ENCODE peak calls at places on chromosomes 5 and 9, in five cellular contexts. P, O, U, D and Y are unnamed samples.

GRCh38 chr5:34712565-34712964 is 56.4 kb downstream of the RAI14 start:
- DNase-seq in P (no peak), O (no peak), U (no peak), D (no peak), Y (no peak)

GRCh38 chr5:91018712-91019371 is 364.3 kb downstream of the ARRDC3 start:
- DNase-seq in P (no peak), O (no peak), U (no peak), D (peak), Y (peak)

GRCh38 chr5:81852277-81853004 is 101.5 kb upstream of the SSBP2 start:
- DNase-seq in P (peak), O (peak), U (peak), D (peak), Y (no peak)

GRCh38 chr9:111362526-111362925 is 32.5 kb upstream of the OR2K2 start:
- DNase-seq in P (no peak), O (no peak), U (no peak), D (no peak), Y (peak)

GRCh38 chr9:71364196-71364955 is 243.0 kb upstream of the TRPM3 start:
- DNase-seq in P (no peak), O (no peak), U (no peak), D (no peak), Y (peak)

GRCh38 chr5:69293882-69294281 is 38.7 kb downstream of the CCDC125 start:
- DNase-seq in P (no peak), O (no peak), U (no peak), D (no peak), Y (peak)

GRCh38 chr5:72307968-72308852 is 11.8 kb downstream of the MRPS27 start:
- DNase-seq in P (peak), O (peak), U (peak), D (peak), Y (peak)

GRCh38 chr9:81534138-81534865 is 155.0 kb downstream of the TLE1 start:
- DNase-seq in P (no peak), O (no peak), U (no peak), D (peak), Y (no peak)

GRCh38 chr9:16213781-16214515 is 656.5 kb downstream of the BNC2 start:
- DNase-seq in P (no peak), O (no peak), U (no peak), D (no peak), Y (no peak)

GRCh38 chr9:18890372-18890771 is 142.6 kb downstream of the SAXO1 start:
- DNase-seq in P (no peak), O (no peak), U (no peak), D (no peak), Y (no peak)

GRCh38 chr5:96425436-96425835 is 7.6 kb downstream of the PCSK1 start:
- DNase-seq in P (no peak), O (no peak), U (no peak), D (no peak), Y (no peak)

GRCh38 chr5:158756873-158757272 is 342.8 kb downstream of the EBF1 start:
- DNase-seq in P (peak), O (no peak), U (no peak), D (no peak), Y (no peak)

GRCh38 chr5:174585472-174585871 is 138.9 kb upstream of the MSX2 start:
- DNase-seq in P (no peak), O (no peak), U (no peak), D (no peak), Y (no peak)

GRCh38 chr5:135883026-135883425 is 12.6 kb downstream of the IL9 start:
- DNase-seq in P (no peak), O (no peak), U (no peak), D (no peak), Y (no peak)

GRCh38 chr9:135835131-135835530 is 72.2 kb downstream of the CAMSAP1 start:
- DNase-seq in P (no peak), O (no peak), U (no peak), D (no peak), Y (no peak)

GRCh38 chr5:9621379-9621903 is 8.7 kb downstream of the TAS2R1 start:
- DNase-seq in P (no peak), O (no peak), U (no peak), D (peak), Y (peak)

GRCh38 chr5:9617191-9617590 is 13.0 kb downstream of the TAS2R1 start:
- DNase-seq in P (no peak), O (no peak), U (no peak), D (peak), Y (no peak)

GRCh38 chr5:9617739-9618504 is 12.2 kb downstream of the TAS2R1 start:
- DNase-seq in P (no peak), O (no peak), U (no peak), D (peak), Y (no peak)

GRCh38 chr5:9622891-9623547 is 7.1 kb downstream of the TAS2R1 start:
- DNase-seq in P (no peak), O (no peak), U (no peak), D (peak), Y (no peak)

DNA sequence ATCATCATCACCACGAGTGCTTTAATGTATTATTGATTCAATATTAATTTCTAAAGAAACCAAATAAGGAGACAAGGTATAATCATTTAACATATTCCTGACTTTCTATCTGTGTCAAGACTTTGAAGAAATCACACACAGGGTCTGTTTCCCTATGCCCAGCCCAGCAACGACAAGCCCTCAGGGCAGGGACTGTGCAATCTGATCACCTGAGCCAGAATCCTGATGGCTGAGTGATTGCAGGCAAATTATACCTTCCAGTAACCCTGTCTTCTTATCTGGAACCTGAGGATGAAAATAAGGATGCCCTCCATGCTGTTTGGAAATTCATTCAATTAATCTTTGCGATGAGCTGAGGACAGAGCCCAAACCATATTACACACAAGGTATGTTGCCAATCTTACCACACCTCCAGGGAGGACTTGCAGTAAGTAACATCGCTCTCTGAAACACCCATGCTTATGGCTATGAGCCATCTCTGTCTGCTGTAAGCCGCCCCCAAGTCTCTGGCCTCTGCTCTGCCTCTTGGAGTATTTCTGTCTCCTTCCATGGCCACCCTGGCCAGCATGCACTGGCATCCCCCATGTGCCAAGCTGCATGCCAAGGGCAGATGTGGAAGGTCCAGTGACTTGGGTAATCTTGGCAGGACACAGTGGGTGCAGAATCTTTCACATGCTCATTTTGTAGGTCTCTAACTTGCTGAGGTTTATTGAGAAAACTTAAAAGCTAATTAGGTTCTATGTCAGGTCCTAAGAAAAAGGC is 10.6 kb downstream of the TAS2R1 start:
- DNase-seq in P (no peak), O (no peak), U (no peak), D (no peak), Y (peak)
- H3K4ac ChIP-seq in P (no peak), O (no peak), U (no peak), D (no peak), Y (peak)

GRCh38 chr5:103525366-103525765 is 37.2 kb downstream of the NUDT12 start:
- DNase-seq in P (no peak), O (no peak), U (no peak), D (no peak), Y (no peak)
- H2BK12ac ChIP-seq in P (no peak), O (no peak), U (no peak), D (no peak), Y (no peak)

GRCh38 chr9:34989056-34989945 is at the start of gene DNAJB5:
- DNase-seq in P (peak), O (peak), U (peak), D (peak), Y (peak)

GRCh38 chr9:34992376-34992951 is 2.9 kb downstream of the DNAJB5 start:
- DNase-seq in P (peak), O (no peak), U (no peak), D (peak), Y (peak)

GRCh38 chr9:34991833-34992375 is 2.4 kb downstream of the DNAJB5 start:
- DNase-seq in P (peak), O (no peak), U (peak), D (peak), Y (peak)

GRCh38 chr9:34989946-34990635 is 546 bp downstream of the DNAJB5 start:
- DNase-seq in P (peak), O (peak), U (peak), D (peak), Y (peak)

GRCh38 chr9:34990908-34991832 is 1.6 kb downstream of the DNAJB5 start:
- DNase-seq in P (peak), O (no peak), U (no peak), D (no peak), Y (no peak)
- H2BK120ac ChIP-seq in P (no peak), O (no peak), U (peak), D (no peak), Y (no peak)

DNA sequence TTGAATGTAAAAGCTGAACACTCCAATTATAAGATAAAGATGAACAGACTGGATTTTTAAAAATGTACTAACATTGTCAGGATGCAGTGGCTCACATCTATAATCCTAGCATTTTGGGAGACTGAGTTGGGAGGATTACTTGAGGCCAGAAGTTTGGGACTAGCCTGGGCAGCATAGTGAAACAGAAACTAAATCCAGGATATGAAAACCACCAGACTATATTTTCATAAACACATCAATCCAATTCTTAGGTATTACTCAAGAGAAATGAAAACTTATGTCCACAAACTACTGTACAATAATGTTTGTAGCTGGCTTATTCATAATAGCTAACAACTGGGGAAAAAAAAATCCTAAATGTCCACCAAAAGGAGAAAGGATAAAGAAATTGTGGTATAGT is 26.8 kb upstream of the NAA35 start:
- DNase-seq in P (no peak), O (no peak), U (no peak), D (peak), Y (no peak)
- H3K4ac ChIP-seq in P (no peak), O (no peak), U (no peak), D (no peak), Y (no peak)

DNA sequence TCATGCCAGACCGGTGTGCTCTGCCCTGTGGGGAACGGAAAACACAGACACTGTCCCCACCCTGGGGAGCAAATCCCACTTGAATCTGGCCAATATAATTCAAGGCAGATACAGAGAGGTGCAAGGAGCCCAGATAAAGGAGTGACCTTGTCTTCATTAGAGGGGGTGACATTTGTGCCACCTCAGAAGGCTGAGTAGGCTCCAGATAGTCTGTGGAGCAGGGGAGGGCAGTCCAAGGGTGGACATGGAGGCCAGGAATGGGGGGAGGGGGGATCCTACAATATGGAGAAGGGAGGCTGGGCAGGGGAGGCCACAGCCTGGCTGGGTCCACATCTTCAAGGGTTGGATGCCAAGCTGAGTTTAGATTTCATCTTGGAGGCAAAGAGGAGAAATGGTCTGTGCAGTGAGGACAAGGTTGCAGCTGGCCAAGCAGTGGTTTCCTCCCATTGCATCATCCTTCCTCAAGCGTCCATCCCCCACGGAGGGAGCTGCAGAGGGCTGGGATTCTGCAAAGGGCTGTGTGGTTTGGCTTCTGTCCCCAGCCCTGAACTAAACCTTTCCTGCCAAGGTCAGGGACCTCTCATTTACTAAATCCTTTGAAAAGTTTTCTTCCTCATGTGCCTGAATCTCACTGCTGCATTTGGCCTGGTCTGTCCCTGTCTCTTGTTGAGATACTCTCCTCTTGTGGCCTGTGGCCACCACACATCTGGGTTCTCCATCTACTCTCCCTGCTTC is 60.1 kb downstream of the GALNT12 start:
- DNase-seq in P (no peak), O (no peak), U (no peak), D (peak), Y (no peak)
- H2BK12ac ChIP-seq in P (no peak), O (no peak), U (no peak), D (peak), Y (no peak)

DNA sequence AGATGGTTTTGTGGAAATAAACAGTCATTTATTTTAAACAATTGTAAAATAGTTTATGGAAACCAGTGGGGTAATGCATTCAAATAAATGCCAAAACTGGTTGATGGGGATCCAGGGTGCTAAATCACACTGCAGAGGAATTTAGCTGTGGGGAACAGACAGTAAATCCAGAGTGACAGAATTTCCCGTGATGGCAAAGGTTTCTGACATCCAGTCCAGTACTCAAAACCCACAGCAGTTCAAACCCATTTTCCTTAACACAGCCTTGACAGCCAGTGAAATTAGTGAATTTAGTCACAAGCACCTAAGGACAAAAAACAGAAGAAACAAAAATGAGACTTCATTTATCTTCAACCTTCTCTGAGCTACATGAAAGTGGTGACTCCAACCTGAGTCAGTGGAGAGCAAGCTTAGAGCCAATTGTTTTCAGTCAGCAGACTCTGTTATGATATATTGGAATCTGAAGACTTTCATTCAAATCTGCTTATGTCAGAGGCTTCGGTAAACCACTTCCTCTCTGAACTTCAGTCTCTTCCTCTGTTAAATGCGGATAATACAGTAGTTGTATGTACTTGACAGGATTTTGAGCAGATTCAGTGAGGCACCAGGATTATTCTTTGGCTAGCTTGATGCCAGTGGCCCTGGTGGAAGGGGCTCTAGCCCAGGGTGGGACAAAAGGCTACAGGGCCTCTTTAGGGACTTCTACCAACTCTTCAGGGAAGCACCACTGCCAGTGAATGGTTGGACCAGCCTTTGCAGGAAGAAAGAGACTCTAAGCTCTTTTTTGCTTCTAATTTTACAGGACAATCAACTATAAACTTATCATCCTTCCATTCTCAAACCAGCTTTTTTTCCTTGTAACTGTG is 185.3 kb downstream of the MAPKAP1 start:
- DNase-seq in P (no peak), O (no peak), U (no peak), D (peak), Y (peak)
- H2BK120ac ChIP-seq in P (no peak), O (no peak), U (no peak), D (no peak), Y (no peak)